ENCODE peak calls at places on chromosomes 3 and 15, in five cellular contexts. One of them, this sample, is unnamed.

GRCh38 chr3:102511168-102511567 is 76.4 kb downstream of the ZPLD1 start:
- DNase-seq in cardiac muscle cell: no peak
- DNase-seq in astrocyte of the spinal cord: no peak
- DNase-seq in neural progenitor cell: no peak
- DNase-seq in psoas muscle: no peak
- DNase-seq in this sample: no peak

GRCh38 chr15:29997499-29997898 is 85.3 kb upstream of the GOLGA8J start:
- DNase-seq in astrocyte of the spinal cord: no peak
- DNase-seq in cardiac muscle cell: no peak
- DNase-seq in neural progenitor cell: no peak
- DNase-seq in psoas muscle: no peak
- DNase-seq in this sample: no peak

GRCh38 chr3:194133661-194134230 is 2.2 kb upstream of the HES1 start:
- DNase-seq in cardiac muscle cell: peak; percentile 66
- DNase-seq in neural progenitor cell: no peak
- DNase-seq in psoas muscle: peak; percentile 82
- DNase-seq in astrocyte of the spinal cord: peak; percentile 76
- DNase-seq in this sample: peak; percentile 67

GRCh38 chr15:98421419-98422085 is 226.8 kb upstream of the IGF1R start:
- DNase-seq in psoas muscle: peak; percentile 84
- DNase-seq in neural progenitor cell: peak; percentile 90
- DNase-seq in cardiac muscle cell: peak; percentile 85
- DNase-seq in astrocyte of the spinal cord: peak; percentile 24
- DNase-seq in this sample: peak; percentile 25

GRCh38 chr3:101811875-101812274 is 32.9 kb downstream of the NXPE3 start:
- DNase-seq in psoas muscle: no peak
- DNase-seq in cardiac muscle cell: no peak
- DNase-seq in astrocyte of the spinal cord: no peak
- DNase-seq in neural progenitor cell: no peak
- DNase-seq in this sample: no peak

GRCh38 chr3:107987036-107987557 is 103.7 kb downstream of the CD47 start:
- DNase-seq in psoas muscle: peak; percentile 76
- DNase-seq in cardiac muscle cell: no peak
- DNase-seq in neural progenitor cell: no peak
- DNase-seq in astrocyte of the spinal cord: peak; percentile 98
- DNase-seq in this sample: peak; percentile 97

GRCh38 chr3:175851541-175851940 is 992.4 kb downstream of the NAALADL2 start:
- DNase-seq in neural progenitor cell: no peak
- DNase-seq in cardiac muscle cell: no peak
- DNase-seq in psoas muscle: no peak
- DNase-seq in astrocyte of the spinal cord: no peak
- DNase-seq in this sample: no peak

GRCh38 chr15:78263907-78264303 is 457 bp upstream of the DNAJA4 start:
- DNase-seq in cardiac muscle cell: no peak
- DNase-seq in psoas muscle: no peak
- DNase-seq in astrocyte of the spinal cord: no peak
- DNase-seq in neural progenitor cell: no peak
- DNase-seq in this sample: no peak

GRCh38 chr15:98729446-98730042 is 81.2 kb downstream of the IGF1R start:
- DNase-seq in neural progenitor cell: peak; percentile 37
- DNase-seq in astrocyte of the spinal cord: no peak
- DNase-seq in cardiac muscle cell: peak; percentile 68
- DNase-seq in psoas muscle: no peak
- DNase-seq in this sample: peak; percentile 22

GRCh38 chr3:147383617-147384016 is 22.7 kb downstream of the ZIC4 start:
- DNase-seq in psoas muscle: no peak
- DNase-seq in cardiac muscle cell: peak; percentile 54
- DNase-seq in neural progenitor cell: peak; percentile 68
- DNase-seq in astrocyte of the spinal cord: no peak
- DNase-seq in this sample: no peak
- TF ChIP-seq CTCF in psoas muscle: peak; percentile 4
- TF ChIP-seq CTCF in cardiac muscle cell: peak; percentile 40
- TF ChIP-seq CTCF in neural progenitor cell: peak; percentile 66
- TF ChIP-seq CTCF in astrocyte of the spinal cord: peak; percentile 47
- TF ChIP-seq CTCF in this sample: peak; percentile 34

GRCh38 chr3:8741581-8742355 is 8.2 kb downstream of the CAV3 start:
- DNase-seq in cardiac muscle cell: peak; percentile 81
- DNase-seq in astrocyte of the spinal cord: peak; percentile 82
- DNase-seq in psoas muscle: peak; percentile 64
- DNase-seq in neural progenitor cell: peak; percentile 78
- DNase-seq in this sample: peak; percentile 79
- H3K4me3 ChIP-seq in cardiac muscle cell: no peak overlapping the region
- H3K4me3 ChIP-seq in astrocyte of the spinal cord: peak overlapping the region; percentile 8
- H3K4me3 ChIP-seq in psoas muscle: peak overlapping the region; percentile 24
- H3K4me3 ChIP-seq in neural progenitor cell: peak overlapping the region; percentile 24
- H3K4me3 ChIP-seq in this sample: peak overlapping the region; percentile 17

GRCh38 chr3:66404903-66405700 is 95.7 kb downstream of the LRIG1 start:
- DNase-seq in neural progenitor cell: no peak
- DNase-seq in psoas muscle: no peak
- DNase-seq in astrocyte of the spinal cord: no peak
- DNase-seq in cardiac muscle cell: no peak
- DNase-seq in this sample: no peak
- TF ChIP-seq CTCF in neural progenitor cell: no peak
- TF ChIP-seq CTCF in psoas muscle: no peak
- TF ChIP-seq CTCF in astrocyte of the spinal cord: no peak
- TF ChIP-seq CTCF in cardiac muscle cell: no peak
- TF ChIP-seq CTCF in this sample: no peak

GRCh38 chr3:166481340-166481739 is 644.1 kb upstream of the BCHE start:
- DNase-seq in cardiac muscle cell: no peak
- DNase-seq in neural progenitor cell: no peak
- DNase-seq in psoas muscle: no peak
- DNase-seq in astrocyte of the spinal cord: no peak
- DNase-seq in this sample: no peak
- H3K4me3 ChIP-seq in cardiac muscle cell: no peak overlapping the region
- H3K4me3 ChIP-seq in neural progenitor cell: no peak overlapping the region
- H3K4me3 ChIP-seq in psoas muscle: no peak overlapping the region
- H3K4me3 ChIP-seq in astrocyte of the spinal cord: no peak overlapping the region
- H3K4me3 ChIP-seq in this sample: no peak overlapping the region

GRCh38 chr3:123907720-123908119 is 23.6 kb upstream of the MYLK start:
- DNase-seq in cardiac muscle cell: no peak
- DNase-seq in psoas muscle: no peak
- DNase-seq in astrocyte of the spinal cord: no peak
- DNase-seq in neural progenitor cell: no peak
- DNase-seq in this sample: no peak
- TF ChIP-seq CTCF in cardiac muscle cell: no peak
- TF ChIP-seq CTCF in psoas muscle: no peak
- TF ChIP-seq CTCF in astrocyte of the spinal cord: no peak
- TF ChIP-seq CTCF in neural progenitor cell: peak; percentile 42
- TF ChIP-seq CTCF in this sample: no peak

GRCh38 chr3:133487920-133488540 is 85.5 kb upstream of the CDV3 start:
- DNase-seq in cardiac muscle cell: no peak
- DNase-seq in psoas muscle: no peak
- DNase-seq in neural progenitor cell: peak; percentile 46
- DNase-seq in astrocyte of the spinal cord: no peak
- DNase-seq in this sample: no peak

GRCh38 chr3:133491481-133492059 is 81.9 kb upstream of the CDV3 start:
- DNase-seq in psoas muscle: no peak
- DNase-seq in astrocyte of the spinal cord: no peak
- DNase-seq in neural progenitor cell: no peak
- DNase-seq in cardiac muscle cell: no peak
- DNase-seq in this sample: no peak

GRCh38 chr3:133490468-133491351 is 82.8 kb upstream of the CDV3 start:
- DNase-seq in neural progenitor cell: no peak
- DNase-seq in psoas muscle: no peak
- DNase-seq in astrocyte of the spinal cord: no peak
- DNase-seq in cardiac muscle cell: no peak
- DNase-seq in this sample: no peak

GRCh38 chr3:133488785-133489367 is 84.6 kb upstream of the CDV3 start:
- DNase-seq in astrocyte of the spinal cord: peak; percentile 54
- DNase-seq in cardiac muscle cell: peak; percentile 77
- DNase-seq in psoas muscle: no peak
- DNase-seq in neural progenitor cell: peak; percentile 16
- DNase-seq in this sample: peak; percentile 65

GRCh38 chr3:133489466-133490085 is 83.9 kb upstream of the CDV3 start:
- DNase-seq in psoas muscle: no peak
- DNase-seq in cardiac muscle cell: no peak
- DNase-seq in neural progenitor cell: no peak
- DNase-seq in astrocyte of the spinal cord: peak; percentile 69
- DNase-seq in this sample: no peak
- H3K4me3 ChIP-seq in psoas muscle: no peak overlapping the region
- H3K4me3 ChIP-seq in cardiac muscle cell: no peak overlapping the region
- H3K4me3 ChIP-seq in neural progenitor cell: no peak overlapping the region
- H3K4me3 ChIP-seq in astrocyte of the spinal cord: no peak overlapping the region
- H3K4me3 ChIP-seq in this sample: no peak overlapping the region

DNA sequence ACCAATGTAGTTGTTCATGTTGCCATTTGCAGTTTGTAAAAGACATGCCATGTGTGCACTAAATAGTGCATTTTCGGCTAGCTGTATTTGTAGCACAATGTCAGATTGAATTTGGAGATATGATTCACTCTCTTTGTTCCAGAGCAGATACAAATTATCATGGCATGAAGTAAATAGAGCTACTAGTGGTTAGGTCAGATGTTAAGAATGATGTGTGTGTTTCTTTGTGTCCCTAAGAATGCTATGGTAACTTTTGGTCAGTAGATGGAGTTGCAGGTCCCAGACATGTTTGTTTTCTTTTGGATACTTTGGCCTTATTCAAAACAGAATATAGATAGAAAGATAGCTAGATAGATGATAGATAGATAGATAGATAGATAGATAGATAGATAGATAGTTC is 595.8 kb downstream of the NLGN1 start:
- DNase-seq in cardiac muscle cell: no peak
- DNase-seq in psoas muscle: no peak
- DNase-seq in astrocyte of the spinal cord: peak; percentile 59
- DNase-seq in neural progenitor cell: no peak
- DNase-seq in this sample: peak; percentile 82
- TF ChIP-seq CTCF in cardiac muscle cell: peak; percentile 37
- TF ChIP-seq CTCF in psoas muscle: no peak
- TF ChIP-seq CTCF in astrocyte of the spinal cord: peak; percentile 55
- TF ChIP-seq CTCF in neural progenitor cell: peak; percentile 47
- TF ChIP-seq CTCF in this sample: peak; percentile 73

GRCh38 chr3:119322021-119322522 is 27.9 kb downstream of the ARHGAP31 start:
- DNase-seq in psoas muscle: no peak
- DNase-seq in cardiac muscle cell: no peak
- DNase-seq in astrocyte of the spinal cord: peak; percentile 52
- DNase-seq in neural progenitor cell: no peak
- DNase-seq in this sample: no peak
- H3K4me3 ChIP-seq in psoas muscle: peak overlapping the region; percentile 81
- H3K4me3 ChIP-seq in cardiac muscle cell: peak overlapping the region; percentile 36
- H3K4me3 ChIP-seq in astrocyte of the spinal cord: peak overlapping the region; percentile 56
- H3K4me3 ChIP-seq in neural progenitor cell: peak overlapping the region; percentile 68
- H3K4me3 ChIP-seq in this sample: peak overlapping the region; percentile 72

This sample was measured in AG10803.